ENCODE peak calls at places on chromosome 20, in six cellular contexts. R is epithelial cell of esophagus; U is HepG2; Y is activated B cell treated with CpG ODN at 0.5 μM for 24 hours; Z is CD8-positive, alpha-beta T cell; E is foreskin keratinocyte. J is an unnamed sample.

GRCh38 chr20:25464501-25465204 is 57.2 kb downstream of the GINS1 start:
- DNase-seq in Z (no peak), Y (no peak), E (no peak), U (no peak), R (no peak), J (no peak)

GRCh38 chr20:63709149-63709527 is 1.3 kb downstream of the ZGPAT start:
- DNase-seq in U (no peak), Z (no peak), R (no peak), E (no peak), Y (no peak), J (no peak)

GRCh38 chr20:58906894-58907293 is 54.4 kb downstream of the GNAS start:
- DNase-seq in Y (no peak), E (peak), U (no peak), R (peak), Z (no peak), J (no peak)

GRCh38 chr20:32052792-32053362 is 835 bp downstream of the HCK start:
- DNase-seq in Z (no peak), E (no peak), Y (peak), R (no peak), U (no peak), J (no peak)

GRCh38 chr20:37347891-37348642 is 2.1 kb downstream of the SRC start:
- DNase-seq in R (peak), E (no peak), Z (no peak), U (no peak), Y (no peak), J (no peak)

GRCh38 chr20:62158088-62158400 is 14.5 kb downstream of the SS18L1 start:
- DNase-seq in U (no peak), Z (no peak), E (no peak), R (no peak), Y (no peak), J (no peak)

GRCh38 chr20:59948828-59949720 is 8.9 kb downstream of the FAM217B start:
- DNase-seq in U (peak), R (peak), Y (no peak), E (no peak), Z (peak), J (no peak)

GRCh38 chr20:14401479-14402138 is 64.2 kb upstream of the FLRT3 start:
- DNase-seq in U (no peak), Z (no peak), Y (no peak), R (no peak), E (no peak), J (no peak)

GRCh38 chr20:37706298-37706697 is 12.5 kb downstream of the CTNNBL1 start:
- DNase-seq in U (no peak), Y (no peak), R (no peak), Z (no peak), E (no peak), J (no peak)

GRCh38 chr20:36848078-36848660 is 27.8 kb upstream of the TLDC2 start:
- DNase-seq in E (no peak), Z (no peak), R (peak), U (no peak), Y (no peak), J (no peak)

DNA sequence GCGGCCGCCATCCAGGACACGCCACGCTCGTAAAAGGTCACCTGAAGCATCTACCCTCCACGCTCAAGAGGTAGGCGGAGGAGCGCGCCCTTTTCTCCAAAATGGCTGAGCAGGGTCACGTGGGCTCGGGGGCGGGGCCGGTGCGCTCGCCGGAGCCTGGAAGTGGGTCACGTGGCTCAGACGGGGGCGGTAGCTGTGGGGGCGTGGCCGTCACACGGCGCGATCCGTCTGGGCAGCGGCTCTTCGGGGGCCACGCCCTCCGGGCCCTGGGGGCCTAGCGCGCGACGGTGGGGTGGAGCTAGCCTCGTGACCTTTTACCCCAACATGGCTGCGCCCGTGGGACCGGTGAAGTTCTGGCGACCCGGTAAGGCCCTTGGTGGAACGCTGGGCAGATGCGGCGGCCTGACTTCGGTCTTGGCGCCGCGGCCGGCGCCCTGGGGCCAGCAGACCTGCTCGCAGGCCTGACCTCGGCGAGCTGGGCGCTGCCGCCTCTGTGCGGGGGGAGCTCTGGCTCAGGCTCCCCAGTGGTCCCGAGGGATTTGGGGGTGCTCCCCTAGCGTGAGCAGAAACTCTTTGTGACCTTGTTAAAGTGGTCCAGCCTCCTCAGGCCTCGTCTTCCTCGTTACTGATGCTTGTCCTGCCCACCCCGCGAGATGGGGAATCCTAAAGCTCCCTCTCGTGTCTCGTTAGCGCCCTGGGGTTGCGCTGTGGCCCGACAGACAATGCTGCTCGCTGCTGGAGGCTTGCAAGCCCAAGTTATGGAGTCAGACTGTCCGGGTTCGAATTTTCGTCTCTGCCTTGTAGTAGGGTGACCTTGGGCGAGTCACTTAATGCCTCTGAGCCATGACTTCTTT is at the start of gene DHX35:
- DNase-seq in Y (peak), E (peak), Z (peak), R (peak), U (peak), J (peak)
- TF ChIP-seq CTCF in Y (no peak), E (peak), Z (no peak), R (peak), U (peak), J (no peak)

DNA sequence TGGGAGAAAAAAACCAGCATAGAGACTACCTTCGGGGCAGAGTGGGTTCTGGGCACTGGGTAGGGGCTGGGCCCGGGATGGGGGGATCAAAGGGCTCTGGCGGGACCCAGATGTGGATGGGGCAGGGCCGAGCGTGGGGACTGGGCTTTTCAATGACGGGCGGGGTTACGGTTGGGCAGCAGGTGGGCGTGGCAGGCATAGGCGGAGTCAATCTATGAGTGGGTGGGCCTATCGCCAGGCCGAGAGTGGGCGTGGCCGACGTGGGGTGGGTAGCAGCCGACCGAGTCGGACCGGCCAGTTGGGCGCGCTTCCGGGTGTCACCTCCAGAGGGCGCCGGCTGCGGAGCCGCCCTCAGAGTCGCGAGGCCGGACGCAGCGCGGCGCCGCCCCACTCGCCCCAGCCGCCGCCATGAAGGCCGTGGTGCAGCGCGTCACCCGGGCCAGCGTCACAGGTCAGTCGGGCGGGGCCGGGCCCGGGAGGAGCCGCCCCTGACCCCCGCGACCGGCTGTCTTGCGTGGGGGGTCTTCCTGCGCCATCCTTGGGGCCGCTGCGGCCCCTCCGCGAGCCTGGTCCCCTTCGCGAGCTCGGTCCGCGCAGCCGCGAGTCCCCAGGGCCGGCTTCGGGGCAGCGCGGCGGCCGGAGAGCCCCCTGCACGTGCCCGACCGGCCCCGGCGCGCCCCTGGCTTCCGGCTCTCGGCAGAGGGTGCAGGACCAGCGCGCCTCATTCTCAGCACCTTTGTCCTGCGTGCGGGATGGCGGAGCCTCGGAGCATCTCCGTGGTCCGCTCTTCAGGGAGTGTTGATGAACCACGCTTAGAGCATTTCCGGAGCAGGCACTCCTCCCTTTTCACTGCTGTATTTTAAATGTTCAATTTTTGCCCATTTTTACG is at the start of gene DTD1:
- DNase-seq in R (peak), U (peak), Y (peak), E (peak), Z (peak), J (peak)
- TF ChIP-seq CTCF in R (peak), U (peak), Y (no peak), E (peak), Z (peak), J (peak)

GRCh38 chr20:50506270-50506579 is 4.0 kb upstream of the PTPN1 start:
- DNase-seq in E (no peak), Z (no peak), R (no peak), U (no peak), Y (no peak), J (no peak)
- TF ChIP-seq CTCF in E (peak), Z (no peak), R (peak), U (peak), Y (no peak), J (no peak)

DNA sequence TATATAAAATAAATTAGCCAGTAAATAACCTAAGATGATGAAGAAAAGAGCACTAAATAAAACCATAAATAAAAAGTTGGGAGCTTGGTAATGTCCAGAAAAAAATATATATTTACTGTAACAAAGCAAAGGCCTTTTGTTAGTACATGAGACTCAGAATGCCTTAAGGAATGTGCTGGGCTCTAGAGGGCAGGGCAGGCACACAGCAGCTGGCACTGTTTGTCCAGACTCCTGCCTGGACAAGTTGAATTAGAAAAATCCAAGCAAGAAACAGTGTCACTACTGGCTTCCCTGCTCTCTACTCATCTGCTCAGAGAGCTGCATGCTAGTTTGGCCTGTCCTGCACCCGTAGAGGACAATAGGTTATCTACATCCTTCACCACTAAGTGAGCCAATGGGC is 8.8 kb downstream of the DEFB129 start:
- DNase-seq in R (peak), U (no peak), Z (no peak), Y (no peak), E (peak), J (no peak)
- TF ChIP-seq CTCF in R (peak), U (peak), Z (no peak), Y (no peak), E (peak), J (no peak)

DNA sequence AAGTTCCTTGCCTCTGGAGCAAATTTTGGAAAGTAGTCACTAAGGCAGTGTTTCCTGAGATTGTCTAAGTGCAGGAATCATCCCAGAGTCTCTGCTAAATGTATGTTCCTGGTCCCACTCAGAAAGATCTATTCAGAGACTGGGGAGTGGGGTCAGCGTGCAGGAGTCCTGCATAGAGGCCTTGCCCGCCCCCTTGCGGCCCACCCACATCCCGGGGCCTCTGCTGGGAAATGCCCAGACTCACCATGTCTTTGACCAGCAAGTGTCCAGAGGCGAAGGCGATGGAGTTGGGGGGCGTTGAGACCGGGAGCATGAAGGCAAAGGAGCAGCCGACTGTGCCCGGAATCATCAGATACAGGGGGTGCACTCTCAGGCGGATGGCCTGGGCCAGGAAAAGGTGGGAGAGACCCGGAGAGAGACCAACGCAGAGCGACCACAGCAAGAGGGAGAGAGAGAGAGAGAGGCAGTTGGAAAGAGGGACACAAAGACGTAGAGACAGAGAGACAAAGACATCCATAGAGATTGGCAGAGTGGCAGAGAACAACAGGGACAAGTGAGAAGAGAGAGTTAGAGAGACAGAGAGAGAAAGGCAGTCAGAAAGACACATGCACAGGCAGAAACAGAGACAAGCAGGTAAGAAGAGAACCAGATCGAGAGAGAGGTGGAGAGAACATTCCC is 12.9 kb upstream of the OCSTAMP start:
- DNase-seq in Z (no peak), U (no peak), E (no peak), R (no peak), Y (no peak), J (no peak)
- TF ChIP-seq CTCF in Z (no peak), U (no peak), E (no peak), R (no peak), Y (no peak), J (no peak)

GRCh38 chr20:7272512-7272911 is 505.0 kb downstream of the BMP2 start:
- DNase-seq in Y (no peak), E (no peak), Z (no peak), U (no peak), R (no peak), J (no peak)
- TF ChIP-seq CTCF in Y (no peak), E (peak), Z (no peak), U (peak), R (peak), J (no peak)

GRCh38 chr20:18304618-18305017 is 16.3 kb downstream of the ZNF133 start:
- DNase-seq in U (no peak), Z (no peak), E (no peak), R (no peak), Y (no peak), J (no peak)
- TF ChIP-seq CTCF in U (peak), Z (no peak), E (peak), R (peak), Y (no peak), J (no peak)

GRCh38 chr20:48827880-48828733 is at the start of gene PREX1:
- DNase-seq in E (no peak), R (peak), Y (peak), U (no peak), Z (peak), J (peak)
- TF ChIP-seq CTCF in E (no peak), R (no peak), Y (no peak), U (no peak), Z (no peak), J (no peak)

GRCh38 chr20:5933802-5934436 is 16.4 kb downstream of the TRMT6 start:
- DNase-seq in Z (no peak), Y (no peak), R (peak), U (peak), E (no peak), J (no peak)
- TF ChIP-seq CTCF in Z (no peak), Y (no peak), R (peak), U (peak), E (peak), J (no peak)

J was measured in natural killer cell.